ENCODE peak calls at places on chromosomes 4 and X, in five cellular contexts. One of them, this sample, is unnamed.

GRCh38 chr4:1035510-1035909 is 24.1 kb downstream of the FGFRL1 start:
- DNase-seq in fibroblast of pulmonary artery: no peak
- DNase-seq in astrocyte of the cerebellum: no peak
- DNase-seq in kidney: no peak
- DNase-seq in A549: no peak
- DNase-seq in this sample: no peak

GRCh38 chr4:106707776-106708603 is 328.1 kb downstream of the DKK2 start:
- DNase-seq in fibroblast of pulmonary artery: peak; percentile 22
- DNase-seq in A549: no peak
- DNase-seq in kidney: no peak
- DNase-seq in astrocyte of the cerebellum: peak; percentile 49
- DNase-seq in this sample: no peak

GRCh38 chr4:139227729-139228404 is 50.8 kb upstream of the ELF2 start:
- DNase-seq in fibroblast of pulmonary artery: no peak
- DNase-seq in A549: no peak
- DNase-seq in kidney: no peak
- DNase-seq in astrocyte of the cerebellum: no peak
- DNase-seq in this sample: no peak

GRCh38 chrX:63585936-63586335 is 199.1 kb downstream of the ARHGEF9 start:
- DNase-seq in astrocyte of the cerebellum: no peak
- DNase-seq in A549: no peak
- DNase-seq in fibroblast of pulmonary artery: no peak
- DNase-seq in kidney: no peak
- DNase-seq in this sample: no peak

GRCh38 chr4:98094118-98094517 is 49.2 kb downstream of the STPG2 start:
- DNase-seq in fibroblast of pulmonary artery: no peak
- DNase-seq in kidney: no peak
- DNase-seq in A549: no peak
- DNase-seq in astrocyte of the cerebellum: no peak
- DNase-seq in this sample: no peak

GRCh38 chr4:127748957-127749356 is 18.8 kb downstream of the SLC25A31 start:
- DNase-seq in astrocyte of the cerebellum: no peak
- DNase-seq in kidney: no peak
- DNase-seq in fibroblast of pulmonary artery: no peak
- DNase-seq in A549: no peak
- DNase-seq in this sample: no peak

GRCh38 chr4:39621582-39621981 is 17.1 kb downstream of the SMIM14 start:
- DNase-seq in fibroblast of pulmonary artery: peak; percentile 68
- DNase-seq in kidney: peak; percentile 79
- DNase-seq in A549: no peak
- DNase-seq in astrocyte of the cerebellum: no peak
- DNase-seq in this sample: no peak

GRCh38 chr4:180058731-180059215 is 2184.4 kb upstream of the TENM3 start:
- DNase-seq in astrocyte of the cerebellum: no peak
- DNase-seq in kidney: peak; percentile 69
- DNase-seq in A549: peak; percentile 10
- DNase-seq in fibroblast of pulmonary artery: peak; percentile 28
- DNase-seq in this sample: no peak

GRCh38 chrX:45557390-45557789 is 356.7 kb upstream of the DIPK2B start:
- DNase-seq in fibroblast of pulmonary artery: peak; percentile 8
- DNase-seq in kidney: no peak
- DNase-seq in astrocyte of the cerebellum: no peak
- DNase-seq in A549: no peak
- DNase-seq in this sample: no peak

GRCh38 chr4:13659341-13660070 is 32.0 kb upstream of the BOD1L1 start:
- DNase-seq in fibroblast of pulmonary artery: no peak
- DNase-seq in astrocyte of the cerebellum: no peak
- DNase-seq in A549: no peak
- DNase-seq in kidney: no peak
- DNase-seq in this sample: no peak

GRCh38 chr4:16687011-16687410 is 211.4 kb downstream of the LDB2 start:
- DNase-seq in kidney: no peak
- DNase-seq in astrocyte of the cerebellum: no peak
- DNase-seq in A549: no peak
- DNase-seq in fibroblast of pulmonary artery: no peak
- DNase-seq in this sample: no peak

GRCh38 chrX:103607385-103608304 is at the start of gene TCEAL3:
- DNase-seq in kidney: peak; percentile 88
- DNase-seq in astrocyte of the cerebellum: no peak
- DNase-seq in fibroblast of pulmonary artery: peak; percentile 50
- DNase-seq in A549: peak; percentile 15
- DNase-seq in this sample: no peak

GRCh38 chr4:149718500-149718899 is 97.1 kb downstream of the IQCM start:
- DNase-seq in astrocyte of the cerebellum: no peak
- DNase-seq in fibroblast of pulmonary artery: no peak
- DNase-seq in kidney: no peak
- DNase-seq in A549: no peak
- DNase-seq in this sample: no peak

GRCh38 chr4:147984065-147984777 is 252.3 kb downstream of the ARHGAP10 start:
- DNase-seq in kidney: no peak
- DNase-seq in A549: peak; percentile 25
- DNase-seq in astrocyte of the cerebellum: no peak
- DNase-seq in fibroblast of pulmonary artery: peak; percentile 75
- DNase-seq in this sample: peak; percentile 7

GRCh38 chr4:23920296-23920695 is 30.4 kb upstream of the PPARGC1A start:
- DNase-seq in A549: no peak
- DNase-seq in fibroblast of pulmonary artery: no peak
- DNase-seq in astrocyte of the cerebellum: no peak
- DNase-seq in kidney: no peak
- DNase-seq in this sample: no peak

GRCh38 chrX:28613558-28613957 is 26.3 kb downstream of the IL1RAPL1 start:
- DNase-seq in kidney: no peak
- DNase-seq in A549: no peak
- DNase-seq in astrocyte of the cerebellum: no peak
- DNase-seq in fibroblast of pulmonary artery: no peak
- DNase-seq in this sample: no peak

GRCh38 chrX:42616981-42617380 is 161.0 kb downstream of the PPP1R2C start:
- DNase-seq in A549: no peak
- DNase-seq in fibroblast of pulmonary artery: no peak
- DNase-seq in kidney: no peak
- DNase-seq in astrocyte of the cerebellum: no peak
- DNase-seq in this sample: no peak

GRCh38 chr4:165403667-165404066 is 24.9 kb downstream of the CPE start:
- DNase-seq in astrocyte of the cerebellum: no peak
- DNase-seq in A549: no peak
- DNase-seq in kidney: no peak
- DNase-seq in fibroblast of pulmonary artery: no peak
- DNase-seq in this sample: no peak

GRCh38 chr4:158202475-158202874 is 7.8 kb upstream of the TMEM144 start:
- DNase-seq in A549: no peak
- DNase-seq in kidney: no peak
- DNase-seq in fibroblast of pulmonary artery: no peak
- DNase-seq in astrocyte of the cerebellum: no peak
- DNase-seq in this sample: no peak

GRCh38 chrX:71996826-71997225 is 86.2 kb downstream of the NHSL2 start:
- DNase-seq in astrocyte of the cerebellum: no peak
- DNase-seq in fibroblast of pulmonary artery: peak; percentile 32
- DNase-seq in A549: no peak
- DNase-seq in kidney: no peak
- DNase-seq in this sample: no peak

GRCh38 chr4:17059192-17059634 is 160.8 kb upstream of the LDB2 start:
- DNase-seq in fibroblast of pulmonary artery: peak; percentile 51
- DNase-seq in kidney: no peak
- DNase-seq in astrocyte of the cerebellum: no peak
- DNase-seq in A549: no peak
- DNase-seq in this sample: no peak

GRCh38 chr4:121765941-121766538 is 1.1 kb upstream of the SMIM43 start:
- DNase-seq in A549: no peak
- DNase-seq in fibroblast of pulmonary artery: no peak
- DNase-seq in kidney: no peak
- DNase-seq in astrocyte of the cerebellum: no peak
- DNase-seq in this sample: no peak

GRCh38 chr4:121764303-121764701 is 662 bp downstream of the SMIM43 start:
- DNase-seq in A549: no peak
- DNase-seq in astrocyte of the cerebellum: no peak
- DNase-seq in fibroblast of pulmonary artery: no peak
- DNase-seq in kidney: no peak
- DNase-seq in this sample: no peak

GRCh38 chr4:121764702-121765367 is at the start of gene SMIM43:
- DNase-seq in fibroblast of pulmonary artery: peak; percentile 20
- DNase-seq in A549: no peak
- DNase-seq in astrocyte of the cerebellum: no peak
- DNase-seq in kidney: peak; percentile 69
- DNase-seq in this sample: no peak

GRCh38 chr4:121769341-121769740 is 4.4 kb upstream of the SMIM43 start:
- DNase-seq in A549: no peak
- DNase-seq in kidney: no peak
- DNase-seq in astrocyte of the cerebellum: no peak
- DNase-seq in fibroblast of pulmonary artery: no peak
- DNase-seq in this sample: no peak

GRCh38 chr4:121765368-121765705 is 373 bp upstream of the SMIM43 start:
- DNase-seq in astrocyte of the cerebellum: no peak
- DNase-seq in kidney: no peak
- DNase-seq in fibroblast of pulmonary artery: no peak
- DNase-seq in A549: no peak
- DNase-seq in this sample: no peak
- H3K4me3 ChIP-seq in astrocyte of the cerebellum: peak overlapping the region; percentile 55
- H3K4me3 ChIP-seq in kidney: no peak overlapping the region
- H3K4me3 ChIP-seq in fibroblast of pulmonary artery: peak overlapping the region; percentile 55
- H3K4me3 ChIP-seq in A549: peak overlapping the region; percentile 53
- H3K4me3 ChIP-seq in this sample: no peak overlapping the region

GRCh38 chrX:153807976-153808375 is 13.5 kb downstream of the SSR4 start:
- DNase-seq in kidney: no peak
- DNase-seq in A549: no peak
- DNase-seq in fibroblast of pulmonary artery: no peak
- DNase-seq in astrocyte of the cerebellum: no peak
- DNase-seq in this sample: no peak
- TF ChIP-seq CTCF in kidney: no peak
- TF ChIP-seq CTCF in A549: no peak
- TF ChIP-seq CTCF in fibroblast of pulmonary artery: no peak
- TF ChIP-seq CTCF in astrocyte of the cerebellum: no peak
- TF ChIP-seq CTCF in this sample: no peak

GRCh38 chrX:129777218-129777768 is 2.5 kb upstream of the SASH3 start:
- DNase-seq in kidney: peak; percentile 84
- DNase-seq in fibroblast of pulmonary artery: no peak
- DNase-seq in A549: no peak
- DNase-seq in astrocyte of the cerebellum: no peak
- DNase-seq in this sample: no peak
- H3K4me3 ChIP-seq in kidney: no peak overlapping the region
- H3K4me3 ChIP-seq in fibroblast of pulmonary artery: no peak overlapping the region
- H3K4me3 ChIP-seq in A549: no peak overlapping the region
- H3K4me3 ChIP-seq in astrocyte of the cerebellum: no peak overlapping the region
- H3K4me3 ChIP-seq in this sample: no peak overlapping the region

DNA sequence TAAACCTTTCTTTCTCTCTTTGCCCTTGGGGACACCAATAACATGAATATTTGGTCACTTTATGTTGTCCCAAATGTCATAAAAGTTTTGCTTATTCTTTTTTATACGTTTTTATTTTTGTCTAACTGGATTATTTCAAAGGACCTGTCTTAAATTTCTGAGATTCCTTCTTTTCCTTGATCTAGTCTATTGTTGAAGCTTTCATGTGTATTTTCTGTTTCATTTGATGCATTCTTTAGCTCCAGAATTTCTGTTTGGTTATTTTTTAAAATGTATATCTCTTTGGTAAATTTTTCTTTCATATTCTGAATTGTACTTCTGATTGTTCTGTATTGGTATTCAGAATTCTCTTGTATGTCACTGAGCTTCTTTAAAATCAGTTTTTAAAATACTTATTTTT is 88.3 kb downstream of the PTCHD1 start:
- DNase-seq in A549: no peak
- DNase-seq in fibroblast of pulmonary artery: no peak
- DNase-seq in astrocyte of the cerebellum: no peak
- DNase-seq in kidney: no peak
- DNase-seq in this sample: no peak
- TF ChIP-seq CTCF in A549: no peak
- TF ChIP-seq CTCF in fibroblast of pulmonary artery: no peak
- TF ChIP-seq CTCF in astrocyte of the cerebellum: no peak
- TF ChIP-seq CTCF in kidney: no peak
- TF ChIP-seq CTCF in this sample: no peak

This sample was measured in Panc1.